ENCODE peak calls at places on chromosome 7, in seven cellular contexts. V, B, X, M, Y, A and R are unnamed samples.

GRCh38 chr7:2084331-2084730 is 148.4 kb downstream of the MAD1L1 start:
- DNase-seq in X (no peak), B (no peak), M (no peak), A (no peak), Y (no peak), V (no peak), R (no peak)

GRCh38 chr7:55432937-55433784 is 68.0 kb downstream of the LANCL2 start:
- DNase-seq in M (no peak), B (peak; percentile 55), Y (no peak), A (peak; percentile 51), V (peak; percentile 55), X (peak; percentile 51), R (no peak)

GRCh38 chr7:101031082-101031481 is 11.2 kb downstream of the MUC17 start:
- DNase-seq in A (no peak), X (no peak), B (peak; percentile 7), M (no peak), Y (no peak), V (no peak), R (no peak)

GRCh38 chr7:3244241-3244814 is 56.7 kb upstream of the SDK1 start:
- DNase-seq in A (peak; percentile 87), V (peak; percentile 64), X (no peak), B (peak; percentile 76), M (no peak), Y (no peak), R (no peak)

GRCh38 chr7:133484135-133484534 is 231.3 kb downstream of the EXOC4 start:
- DNase-seq in X (no peak), V (no peak), M (no peak), Y (peak; percentile 16), A (peak; percentile 16), B (peak; percentile 39), R (no peak)

GRCh38 chr7:43391518-43391917 is 191.4 kb upstream of the STK17A start:
- DNase-seq in M (no peak), B (no peak), V (no peak), A (no peak), Y (no peak), X (no peak), R (no peak)

GRCh38 chr7:30466266-30466665 is 12.3 kb downstream of the NOD1 start:
- DNase-seq in M (no peak), B (no peak), Y (no peak), V (no peak), X (peak; percentile 82), A (no peak), R (no peak)

GRCh38 chr7:37577901-37578300 is 105.7 kb upstream of the GPR141 start:
- DNase-seq in A (no peak), V (no peak), X (no peak), B (no peak), Y (no peak), M (no peak), R (no peak)

GRCh38 chr7:100888988-100889760 is at the start of gene UFSP1:
- DNase-seq in Y (no peak), V (no peak), A (no peak), M (no peak), X (no peak), B (no peak), R (no peak)

GRCh38 chr7:139482662-139483466 is 609 bp downstream of the KLRG2 start:
- DNase-seq in M (no peak), B (no peak), X (no peak), Y (no peak), A (no peak), V (peak; percentile 16), R (peak; percentile 50)